ENCODE peak calls at places on chromosomes 11 and 22, in seven cellular contexts. One of them, this sample, is unnamed.

GRCh38 chr11:79547256-79547655 is 106.4 kb upstream of the TENM4 start:
- DNase-seq in lower lobe of right lung: no peak
- DNase-seq in kidney: no peak
- DNase-seq in endodermal cell: no peak
- DNase-seq in Peyer's patch: no peak
- DNase-seq in psoas muscle: no peak
- DNase-seq in CD8-positive, alpha-beta memory T cell: no peak
- DNase-seq in this sample: no peak

GRCh38 chr22:35629406-35630234 is 12.5 kb upstream of the MB start:
- DNase-seq in kidney: peak
- DNase-seq in Peyer's patch: no peak
- DNase-seq in CD8-positive, alpha-beta memory T cell: no peak
- DNase-seq in lower lobe of right lung: peak
- DNase-seq in psoas muscle: peak
- DNase-seq in endodermal cell: peak
- DNase-seq in this sample: no peak

GRCh38 chr11:29249713-29250112 is 767.1 kb downstream of the KCNA4 start:
- DNase-seq in kidney: no peak
- DNase-seq in CD8-positive, alpha-beta memory T cell: no peak
- DNase-seq in endodermal cell: no peak
- DNase-seq in psoas muscle: no peak
- DNase-seq in Peyer's patch: no peak
- DNase-seq in lower lobe of right lung: no peak
- DNase-seq in this sample: no peak

GRCh38 chr11:832529-833113 is at the start of gene CD151:
- DNase-seq in psoas muscle: no peak
- DNase-seq in CD8-positive, alpha-beta memory T cell: peak
- DNase-seq in lower lobe of right lung: no peak
- DNase-seq in kidney: no peak
- DNase-seq in Peyer's patch: no peak
- DNase-seq in endodermal cell: peak
- DNase-seq in this sample: no peak

GRCh38 chr11:61864814-61865775 is 26.2 kb downstream of the FADS3 start:
- DNase-seq in psoas muscle: no peak
- DNase-seq in kidney: no peak
- DNase-seq in Peyer's patch: no peak
- DNase-seq in CD8-positive, alpha-beta memory T cell: no peak
- DNase-seq in lower lobe of right lung: no peak
- DNase-seq in endodermal cell: no peak
- DNase-seq in this sample: no peak

GRCh38 chr11:65016705-65017104 is 2.7 kb downstream of the ARL2 start:
- DNase-seq in Peyer's patch: no peak
- DNase-seq in CD8-positive, alpha-beta memory T cell: no peak
- DNase-seq in endodermal cell: peak
- DNase-seq in kidney: no peak
- DNase-seq in psoas muscle: no peak
- DNase-seq in lower lobe of right lung: no peak
- DNase-seq in this sample: no peak

GRCh38 chr11:13297917-13298356 is 20.3 kb downstream of the BMAL1 start:
- DNase-seq in Peyer's patch: no peak
- DNase-seq in CD8-positive, alpha-beta memory T cell: no peak
- DNase-seq in psoas muscle: no peak
- DNase-seq in lower lobe of right lung: peak
- DNase-seq in endodermal cell: no peak
- DNase-seq in kidney: no peak
- DNase-seq in this sample: no peak

GRCh38 chr11:117239295-117239694 is 6.8 kb downstream of the RNF214 start:
- DNase-seq in CD8-positive, alpha-beta memory T cell: no peak
- DNase-seq in endodermal cell: no peak
- DNase-seq in Peyer's patch: no peak
- DNase-seq in kidney: no peak
- DNase-seq in lower lobe of right lung: no peak
- DNase-seq in psoas muscle: no peak
- DNase-seq in this sample: no peak

GRCh38 chr11:87493516-87493915 is 455.8 kb downstream of the TMEM135 start:
- DNase-seq in kidney: no peak
- DNase-seq in lower lobe of right lung: no peak
- DNase-seq in endodermal cell: peak
- DNase-seq in CD8-positive, alpha-beta memory T cell: no peak
- DNase-seq in Peyer's patch: no peak
- DNase-seq in psoas muscle: no peak
- DNase-seq in this sample: no peak

GRCh38 chr22:17370036-17370765 is 941 bp downstream of the CECR2 start:
- DNase-seq in CD8-positive, alpha-beta memory T cell: no peak
- DNase-seq in endodermal cell: peak
- DNase-seq in Peyer's patch: no peak
- DNase-seq in kidney: peak
- DNase-seq in psoas muscle: peak
- DNase-seq in lower lobe of right lung: no peak
- DNase-seq in this sample: no peak

GRCh38 chr22:47114813-47115517 is 352.5 kb downstream of the TBC1D22A start:
- DNase-seq in kidney: no peak
- DNase-seq in Peyer's patch: peak
- DNase-seq in lower lobe of right lung: no peak
- DNase-seq in endodermal cell: no peak
- DNase-seq in CD8-positive, alpha-beta memory T cell: no peak
- DNase-seq in psoas muscle: no peak
- DNase-seq in this sample: no peak

GRCh38 chr22:47196881-47197701 is 434.6 kb downstream of the TBC1D22A start:
- DNase-seq in kidney: peak
- DNase-seq in lower lobe of right lung: no peak
- DNase-seq in endodermal cell: peak
- DNase-seq in CD8-positive, alpha-beta memory T cell: no peak
- DNase-seq in Peyer's patch: no peak
- DNase-seq in psoas muscle: no peak
- DNase-seq in this sample: no peak

GRCh38 chr22:37166675-37167066 is 17.0 kb upstream of the IL2RB start:
- DNase-seq in kidney: peak
- DNase-seq in psoas muscle: peak
- DNase-seq in endodermal cell: peak
- DNase-seq in CD8-positive, alpha-beta memory T cell: peak
- DNase-seq in Peyer's patch: peak
- DNase-seq in lower lobe of right lung: peak
- DNase-seq in this sample: peak

GRCh38 chr11:61650781-61651571 is 29.2 kb upstream of the DAGLA start:
- DNase-seq in Peyer's patch: no peak
- DNase-seq in psoas muscle: peak
- DNase-seq in endodermal cell: peak
- DNase-seq in CD8-positive, alpha-beta memory T cell: no peak
- DNase-seq in lower lobe of right lung: no peak
- DNase-seq in kidney: no peak
- DNase-seq in this sample: no peak

GRCh38 chr22:23248583-23248982 is 68.3 kb downstream of the BCR start:
- DNase-seq in psoas muscle: no peak
- DNase-seq in lower lobe of right lung: no peak
- DNase-seq in kidney: peak
- DNase-seq in CD8-positive, alpha-beta memory T cell: no peak
- DNase-seq in Peyer's patch: no peak
- DNase-seq in endodermal cell: no peak
- DNase-seq in this sample: no peak

GRCh38 chr11:114058871-114059277 is 637 bp upstream of the ZBTB16 start:
- DNase-seq in endodermal cell: peak
- DNase-seq in kidney: no peak
- DNase-seq in CD8-positive, alpha-beta memory T cell: peak
- DNase-seq in Peyer's patch: no peak
- DNase-seq in psoas muscle: no peak
- DNase-seq in lower lobe of right lung: peak
- DNase-seq in this sample: no peak

GRCh38 chr11:13837286-13837685 is 125.2 kb upstream of the SPON1 start:
- DNase-seq in psoas muscle: no peak
- DNase-seq in kidney: no peak
- DNase-seq in lower lobe of right lung: no peak
- DNase-seq in Peyer's patch: no peak
- DNase-seq in endodermal cell: no peak
- DNase-seq in CD8-positive, alpha-beta memory T cell: no peak
- DNase-seq in this sample: no peak

GRCh38 chr11:9210922-9211320 is 54.2 kb downstream of the DENND5A start:
- DNase-seq in lower lobe of right lung: no peak
- DNase-seq in endodermal cell: no peak
- DNase-seq in psoas muscle: no peak
- DNase-seq in Peyer's patch: no peak
- DNase-seq in CD8-positive, alpha-beta memory T cell: no peak
- DNase-seq in kidney: no peak
- DNase-seq in this sample: no peak

GRCh38 chr11:103842795-103843194 is 193.6 kb upstream of the DDI1 start:
- DNase-seq in kidney: no peak
- DNase-seq in lower lobe of right lung: no peak
- DNase-seq in endodermal cell: no peak
- DNase-seq in CD8-positive, alpha-beta memory T cell: no peak
- DNase-seq in psoas muscle: no peak
- DNase-seq in Peyer's patch: no peak
- DNase-seq in this sample: no peak

GRCh38 chr11:100830978-100831732 is 144.1 kb downstream of the ARHGAP42 start:
- DNase-seq in lower lobe of right lung: no peak
- DNase-seq in CD8-positive, alpha-beta memory T cell: no peak
- DNase-seq in psoas muscle: no peak
- DNase-seq in endodermal cell: no peak
- DNase-seq in Peyer's patch: no peak
- DNase-seq in kidney: no peak
- DNase-seq in this sample: no peak

GRCh38 chr11:2527621-2528291 is 82.9 kb downstream of the KCNQ1 start:
- DNase-seq in endodermal cell: peak
- DNase-seq in kidney: peak
- DNase-seq in Peyer's patch: peak
- DNase-seq in lower lobe of right lung: peak
- DNase-seq in CD8-positive, alpha-beta memory T cell: no peak
- DNase-seq in psoas muscle: peak
- DNase-seq in this sample: peak

GRCh38 chr11:126543691-126544090 is 188.2 kb downstream of the ST3GAL4 start:
- DNase-seq in CD8-positive, alpha-beta memory T cell: no peak
- DNase-seq in Peyer's patch: no peak
- DNase-seq in endodermal cell: no peak
- DNase-seq in lower lobe of right lung: no peak
- DNase-seq in psoas muscle: no peak
- DNase-seq in kidney: no peak
- DNase-seq in this sample: no peak

GRCh38 chr11:22703040-22703439 is 36.6 kb downstream of the GAS2 start:
- DNase-seq in kidney: no peak
- DNase-seq in psoas muscle: no peak
- DNase-seq in lower lobe of right lung: no peak
- DNase-seq in CD8-positive, alpha-beta memory T cell: no peak
- DNase-seq in endodermal cell: no peak
- DNase-seq in Peyer's patch: no peak
- DNase-seq in this sample: no peak
- H3K4me3 ChIP-seq in kidney: no peak
- H3K4me3 ChIP-seq in psoas muscle: peak
- H3K4me3 ChIP-seq in lower lobe of right lung: no peak
- H3K4me3 ChIP-seq in CD8-positive, alpha-beta memory T cell: no peak
- H3K4me3 ChIP-seq in endodermal cell: no peak
- H3K4me3 ChIP-seq in Peyer's patch: no peak
- H3K4me3 ChIP-seq in this sample: no peak

GRCh38 chr22:19689408-19689807 is 24.9 kb upstream of the SEPTIN5 start:
- DNase-seq in endodermal cell: peak
- DNase-seq in lower lobe of right lung: no peak
- DNase-seq in psoas muscle: no peak
- DNase-seq in kidney: no peak
- DNase-seq in CD8-positive, alpha-beta memory T cell: no peak
- DNase-seq in Peyer's patch: no peak
- DNase-seq in this sample: no peak
- H3K27ac ChIP-seq in endodermal cell: no peak
- H3K27ac ChIP-seq in lower lobe of right lung: no peak
- H3K27ac ChIP-seq in psoas muscle: no peak
- H3K27ac ChIP-seq in kidney: no peak
- H3K27ac ChIP-seq in CD8-positive, alpha-beta memory T cell: no peak
- H3K27ac ChIP-seq in Peyer's patch: no peak
- H3K27ac ChIP-seq in this sample: no peak

GRCh38 chr22:40636380-40637180 is at the start of gene MRTFA:
- DNase-seq in CD8-positive, alpha-beta memory T cell: peak
- DNase-seq in lower lobe of right lung: peak
- DNase-seq in endodermal cell: peak
- DNase-seq in psoas muscle: peak
- DNase-seq in kidney: peak
- DNase-seq in Peyer's patch: peak
- DNase-seq in this sample: peak

GRCh38 chr22:40635008-40635939 is 1.2 kb downstream of the MRTFA start:
- DNase-seq in psoas muscle: peak
- DNase-seq in kidney: no peak
- DNase-seq in Peyer's patch: no peak
- DNase-seq in endodermal cell: peak
- DNase-seq in CD8-positive, alpha-beta memory T cell: no peak
- DNase-seq in lower lobe of right lung: no peak
- DNase-seq in this sample: no peak

GRCh38 chr22:40635940-40636379 is 559 bp downstream of the MRTFA start:
- DNase-seq in lower lobe of right lung: peak
- DNase-seq in CD8-positive, alpha-beta memory T cell: peak
- DNase-seq in kidney: no peak
- DNase-seq in Peyer's patch: no peak
- DNase-seq in endodermal cell: no peak
- DNase-seq in psoas muscle: no peak
- DNase-seq in this sample: no peak

GRCh38 chr22:40637181-40638150 is 947 bp upstream of the MRTFA start:
- DNase-seq in endodermal cell: peak
- DNase-seq in CD8-positive, alpha-beta memory T cell: no peak
- DNase-seq in Peyer's patch: no peak
- DNase-seq in kidney: no peak
- DNase-seq in psoas muscle: peak
- DNase-seq in lower lobe of right lung: peak
- DNase-seq in this sample: peak

GRCh38 chr22:40638261-40638660 is 1.7 kb upstream of the MRTFA start:
- DNase-seq in Peyer's patch: no peak
- DNase-seq in CD8-positive, alpha-beta memory T cell: no peak
- DNase-seq in kidney: no peak
- DNase-seq in lower lobe of right lung: no peak
- DNase-seq in psoas muscle: no peak
- DNase-seq in endodermal cell: no peak
- DNase-seq in this sample: no peak
- H3K4me3 ChIP-seq in Peyer's patch: no peak
- H3K4me3 ChIP-seq in CD8-positive, alpha-beta memory T cell: no peak
- H3K4me3 ChIP-seq in kidney: peak
- H3K4me3 ChIP-seq in lower lobe of right lung: no peak
- H3K4me3 ChIP-seq in psoas muscle: peak
- H3K4me3 ChIP-seq in endodermal cell: no peak
- H3K4me3 ChIP-seq in this sample: no peak

GRCh38 chr11:95571861-95572260 is 217.7 kb downstream of the FAM76B start:
- DNase-seq in CD8-positive, alpha-beta memory T cell: no peak
- DNase-seq in lower lobe of right lung: no peak
- DNase-seq in endodermal cell: no peak
- DNase-seq in kidney: no peak
- DNase-seq in Peyer's patch: no peak
- DNase-seq in psoas muscle: no peak
- DNase-seq in this sample: no peak

GRCh38 chr11:95567685-95568084 is 221.9 kb downstream of the FAM76B start:
- DNase-seq in CD8-positive, alpha-beta memory T cell: no peak
- DNase-seq in endodermal cell: no peak
- DNase-seq in kidney: no peak
- DNase-seq in Peyer's patch: no peak
- DNase-seq in lower lobe of right lung: no peak
- DNase-seq in psoas muscle: no peak
- DNase-seq in this sample: no peak

GRCh38 chr11:95569207-95569606 is 220.4 kb downstream of the FAM76B start:
- DNase-seq in psoas muscle: no peak
- DNase-seq in CD8-positive, alpha-beta memory T cell: no peak
- DNase-seq in lower lobe of right lung: no peak
- DNase-seq in kidney: no peak
- DNase-seq in Peyer's patch: no peak
- DNase-seq in endodermal cell: no peak
- DNase-seq in this sample: no peak

GRCh38 chr11:95568236-95568635 is 221.3 kb downstream of the FAM76B start:
- DNase-seq in kidney: no peak
- DNase-seq in endodermal cell: no peak
- DNase-seq in lower lobe of right lung: no peak
- DNase-seq in CD8-positive, alpha-beta memory T cell: no peak
- DNase-seq in Peyer's patch: no peak
- DNase-seq in psoas muscle: no peak
- DNase-seq in this sample: no peak

GRCh38 chr11:95570845-95571244 is 218.7 kb downstream of the FAM76B start:
- DNase-seq in endodermal cell: no peak
- DNase-seq in lower lobe of right lung: no peak
- DNase-seq in CD8-positive, alpha-beta memory T cell: no peak
- DNase-seq in kidney: no peak
- DNase-seq in psoas muscle: no peak
- DNase-seq in Peyer's patch: no peak
- DNase-seq in this sample: no peak
- H3K27ac ChIP-seq in endodermal cell: no peak
- H3K27ac ChIP-seq in lower lobe of right lung: no peak
- H3K27ac ChIP-seq in CD8-positive, alpha-beta memory T cell: no peak
- H3K27ac ChIP-seq in kidney: no peak
- H3K27ac ChIP-seq in psoas muscle: no peak
- H3K27ac ChIP-seq in Peyer's patch: no peak
- H3K27ac ChIP-seq in this sample: peak

This sample was measured in dorsolateral prefrontal cortex.